ENCODE peak calls at places on chromosome 17, in eight cellular contexts. One of them, this sample, is unnamed.

GRCh38 chr17:80738987-80739730 is 194.5 kb downstream of the RPTOR start:
- DNase-seq in A549: no peak
- DNase-seq in AG09309: no peak
- DNase-seq in iPS-NIHi11: no peak
- DNase-seq in effector memory CD8-positive, alpha-beta T cell: no peak
- DNase-seq in CD4-positive, CD25-positive, alpha-beta regulatory T cell: no peak
- DNase-seq in substantia nigra: no peak
- DNase-seq in activated T-cell treated with anti-CD3 and anti-CD28 coated beads, Interleukin-2, amount 50 U/mL, for 4 hours: no peak
- DNase-seq in this sample: no peak

GRCh38 chr17:71184716-71185115 is 936.1 kb upstream of the SOX9 start:
- DNase-seq in CD4-positive, CD25-positive, alpha-beta regulatory T cell: no peak
- DNase-seq in activated T-cell treated with anti-CD3 and anti-CD28 coated beads, Interleukin-2, amount 50 U/mL, for 4 hours: no peak
- DNase-seq in substantia nigra: no peak
- DNase-seq in effector memory CD8-positive, alpha-beta T cell: no peak
- DNase-seq in AG09309: no peak
- DNase-seq in iPS-NIHi11: no peak
- DNase-seq in A549: no peak
- DNase-seq in this sample: no peak

GRCh38 chr17:73500414-73500999 is 143.7 kb downstream of the SDK2 start:
- DNase-seq in substantia nigra: no peak
- DNase-seq in A549: no peak
- DNase-seq in activated T-cell treated with anti-CD3 and anti-CD28 coated beads, Interleukin-2, amount 50 U/mL, for 4 hours: no peak
- DNase-seq in AG09309: no peak
- DNase-seq in iPS-NIHi11: no peak
- DNase-seq in effector memory CD8-positive, alpha-beta T cell: no peak
- DNase-seq in CD4-positive, CD25-positive, alpha-beta regulatory T cell: no peak
- DNase-seq in this sample: no peak

GRCh38 chr17:61209524-61209923 is 190.1 kb upstream of the TBX2 start:
- DNase-seq in A549: no peak
- DNase-seq in AG09309: no peak
- DNase-seq in CD4-positive, CD25-positive, alpha-beta regulatory T cell: no peak
- DNase-seq in iPS-NIHi11: no peak
- DNase-seq in activated T-cell treated with anti-CD3 and anti-CD28 coated beads, Interleukin-2, amount 50 U/mL, for 4 hours: no peak
- DNase-seq in effector memory CD8-positive, alpha-beta T cell: no peak
- DNase-seq in substantia nigra: peak; percentile 12
- DNase-seq in this sample: peak; percentile 80

GRCh38 chr17:11557727-11558452 is 40.4 kb upstream of the DNAH9 start:
- DNase-seq in A549: no peak
- DNase-seq in substantia nigra: no peak
- DNase-seq in effector memory CD8-positive, alpha-beta T cell: no peak
- DNase-seq in activated T-cell treated with anti-CD3 and anti-CD28 coated beads, Interleukin-2, amount 50 U/mL, for 4 hours: no peak
- DNase-seq in AG09309: no peak
- DNase-seq in CD4-positive, CD25-positive, alpha-beta regulatory T cell: no peak
- DNase-seq in iPS-NIHi11: no peak
- DNase-seq in this sample: no peak

GRCh38 chr17:77345260-77345910 is 204.6 kb downstream of the SEC14L1 start:
- DNase-seq in A549: no peak
- DNase-seq in effector memory CD8-positive, alpha-beta T cell: no peak
- DNase-seq in CD4-positive, CD25-positive, alpha-beta regulatory T cell: no peak
- DNase-seq in substantia nigra: no peak
- DNase-seq in iPS-NIHi11: no peak
- DNase-seq in activated T-cell treated with anti-CD3 and anti-CD28 coated beads, Interleukin-2, amount 50 U/mL, for 4 hours: no peak
- DNase-seq in AG09309: no peak
- DNase-seq in this sample: no peak

GRCh38 chr17:68329331-68329730 is 38.0 kb downstream of the ARSG start:
- DNase-seq in A549: no peak
- DNase-seq in AG09309: no peak
- DNase-seq in substantia nigra: no peak
- DNase-seq in effector memory CD8-positive, alpha-beta T cell: no peak
- DNase-seq in iPS-NIHi11: no peak
- DNase-seq in CD4-positive, CD25-positive, alpha-beta regulatory T cell: no peak
- DNase-seq in activated T-cell treated with anti-CD3 and anti-CD28 coated beads, Interleukin-2, amount 50 U/mL, for 4 hours: no peak
- DNase-seq in this sample: no peak

GRCh38 chr17:42361781-42362186 is 26.5 kb downstream of the STAT3 start:
- DNase-seq in A549: no peak
- DNase-seq in effector memory CD8-positive, alpha-beta T cell: peak; percentile 12
- DNase-seq in AG09309: no peak
- DNase-seq in substantia nigra: no peak
- DNase-seq in activated T-cell treated with anti-CD3 and anti-CD28 coated beads, Interleukin-2, amount 50 U/mL, for 4 hours: peak; percentile 55
- DNase-seq in CD4-positive, CD25-positive, alpha-beta regulatory T cell: no peak
- DNase-seq in iPS-NIHi11: no peak
- DNase-seq in this sample: no peak

GRCh38 chr17:610285-610684 is 104.4 kb downstream of the VPS53 start:
- DNase-seq in CD4-positive, CD25-positive, alpha-beta regulatory T cell: no peak
- DNase-seq in AG09309: no peak
- DNase-seq in effector memory CD8-positive, alpha-beta T cell: no peak
- DNase-seq in activated T-cell treated with anti-CD3 and anti-CD28 coated beads, Interleukin-2, amount 50 U/mL, for 4 hours: no peak
- DNase-seq in iPS-NIHi11: no peak
- DNase-seq in A549: no peak
- DNase-seq in substantia nigra: no peak
- DNase-seq in this sample: no peak

GRCh38 chr17:7043544-7044268 is at the start of gene SLC16A11:
- DNase-seq in effector memory CD8-positive, alpha-beta T cell: peak; percentile 7
- DNase-seq in activated T-cell treated with anti-CD3 and anti-CD28 coated beads, Interleukin-2, amount 50 U/mL, for 4 hours: peak; percentile 14
- DNase-seq in CD4-positive, CD25-positive, alpha-beta regulatory T cell: no peak
- DNase-seq in iPS-NIHi11: peak; percentile 52
- DNase-seq in substantia nigra: no peak
- DNase-seq in A549: no peak
- DNase-seq in AG09309: no peak
- DNase-seq in this sample: no peak

GRCh38 chr17:30433514-30433913 is 43.7 kb upstream of the GOSR1 start:
- DNase-seq in A549: peak; percentile 20
- DNase-seq in AG09309: peak; percentile 40
- DNase-seq in CD4-positive, CD25-positive, alpha-beta regulatory T cell: no peak
- DNase-seq in activated T-cell treated with anti-CD3 and anti-CD28 coated beads, Interleukin-2, amount 50 U/mL, for 4 hours: no peak
- DNase-seq in substantia nigra: no peak
- DNase-seq in iPS-NIHi11: peak; percentile 10
- DNase-seq in effector memory CD8-positive, alpha-beta T cell: no peak
- DNase-seq in this sample: no peak

GRCh38 chr17:40511667-40512221 is 10.3 kb upstream of the TNS4 start:
- DNase-seq in iPS-NIHi11: no peak
- DNase-seq in CD4-positive, CD25-positive, alpha-beta regulatory T cell: no peak
- DNase-seq in activated T-cell treated with anti-CD3 and anti-CD28 coated beads, Interleukin-2, amount 50 U/mL, for 4 hours: no peak
- DNase-seq in A549: no peak
- DNase-seq in effector memory CD8-positive, alpha-beta T cell: no peak
- DNase-seq in substantia nigra: no peak
- DNase-seq in AG09309: no peak
- DNase-seq in this sample: no peak

GRCh38 chr17:50532452-50533024 is at the start of gene EPN3:
- DNase-seq in effector memory CD8-positive, alpha-beta T cell: no peak
- DNase-seq in A549: no peak
- DNase-seq in iPS-NIHi11: peak; percentile 78
- DNase-seq in AG09309: no peak
- DNase-seq in substantia nigra: no peak
- DNase-seq in CD4-positive, CD25-positive, alpha-beta regulatory T cell: no peak
- DNase-seq in activated T-cell treated with anti-CD3 and anti-CD28 coated beads, Interleukin-2, amount 50 U/mL, for 4 hours: no peak
- DNase-seq in this sample: no peak

GRCh38 chr17:17935321-17936271 is 36.6 kb downstream of the TOM1L2 start:
- DNase-seq in activated T-cell treated with anti-CD3 and anti-CD28 coated beads, Interleukin-2, amount 50 U/mL, for 4 hours: no peak
- DNase-seq in A549: peak; percentile 34
- DNase-seq in CD4-positive, CD25-positive, alpha-beta regulatory T cell: no peak
- DNase-seq in iPS-NIHi11: no peak
- DNase-seq in substantia nigra: no peak
- DNase-seq in effector memory CD8-positive, alpha-beta T cell: no peak
- DNase-seq in AG09309: peak; percentile 84
- DNase-seq in this sample: no peak

GRCh38 chr17:50187741-50188520 is 13.5 kb downstream of the COL1A1 start:
- DNase-seq in A549: no peak
- DNase-seq in substantia nigra: no peak
- DNase-seq in activated T-cell treated with anti-CD3 and anti-CD28 coated beads, Interleukin-2, amount 50 U/mL, for 4 hours: no peak
- DNase-seq in effector memory CD8-positive, alpha-beta T cell: no peak
- DNase-seq in CD4-positive, CD25-positive, alpha-beta regulatory T cell: no peak
- DNase-seq in AG09309: no peak
- DNase-seq in iPS-NIHi11: no peak
- DNase-seq in this sample: no peak

GRCh38 chr17:6461246-6461645 is 17.0 kb downstream of the PIMREG start:
- DNase-seq in iPS-NIHi11: no peak
- DNase-seq in effector memory CD8-positive, alpha-beta T cell: no peak
- DNase-seq in activated T-cell treated with anti-CD3 and anti-CD28 coated beads, Interleukin-2, amount 50 U/mL, for 4 hours: no peak
- DNase-seq in CD4-positive, CD25-positive, alpha-beta regulatory T cell: no peak
- DNase-seq in substantia nigra: no peak
- DNase-seq in AG09309: no peak
- DNase-seq in A549: no peak
- DNase-seq in this sample: no peak

GRCh38 chr17:77828749-77829539 is 129.6 kb upstream of the TNRC6C start:
- DNase-seq in effector memory CD8-positive, alpha-beta T cell: no peak
- DNase-seq in substantia nigra: no peak
- DNase-seq in activated T-cell treated with anti-CD3 and anti-CD28 coated beads, Interleukin-2, amount 50 U/mL, for 4 hours: no peak
- DNase-seq in AG09309: no peak
- DNase-seq in CD4-positive, CD25-positive, alpha-beta regulatory T cell: no peak
- DNase-seq in A549: no peak
- DNase-seq in iPS-NIHi11: no peak
- DNase-seq in this sample: no peak

GRCh38 chr17:19274893-19275292 is 37.7 kb downstream of the EPN2 start:
- DNase-seq in CD4-positive, CD25-positive, alpha-beta regulatory T cell: no peak
- DNase-seq in A549: no peak
- DNase-seq in iPS-NIHi11: no peak
- DNase-seq in activated T-cell treated with anti-CD3 and anti-CD28 coated beads, Interleukin-2, amount 50 U/mL, for 4 hours: no peak
- DNase-seq in effector memory CD8-positive, alpha-beta T cell: no peak
- DNase-seq in AG09309: no peak
- DNase-seq in substantia nigra: no peak
- DNase-seq in this sample: no peak

GRCh38 chr17:32498362-32498761 is 11.6 kb downstream of the CDK5R1 start:
- DNase-seq in A549: no peak
- DNase-seq in activated T-cell treated with anti-CD3 and anti-CD28 coated beads, Interleukin-2, amount 50 U/mL, for 4 hours: no peak
- DNase-seq in iPS-NIHi11: peak; percentile 74
- DNase-seq in effector memory CD8-positive, alpha-beta T cell: no peak
- DNase-seq in substantia nigra: no peak
- DNase-seq in CD4-positive, CD25-positive, alpha-beta regulatory T cell: no peak
- DNase-seq in AG09309: no peak
- DNase-seq in this sample: no peak

GRCh38 chr17:61047517-61047916 is 352.1 kb upstream of the TBX2 start:
- DNase-seq in AG09309: no peak
- DNase-seq in activated T-cell treated with anti-CD3 and anti-CD28 coated beads, Interleukin-2, amount 50 U/mL, for 4 hours: no peak
- DNase-seq in substantia nigra: no peak
- DNase-seq in A549: no peak
- DNase-seq in iPS-NIHi11: no peak
- DNase-seq in effector memory CD8-positive, alpha-beta T cell: no peak
- DNase-seq in CD4-positive, CD25-positive, alpha-beta regulatory T cell: no peak
- DNase-seq in this sample: no peak

GRCh38 chr17:76405607-76405966 is 21.2 kb downstream of the SPHK1 start:
- DNase-seq in effector memory CD8-positive, alpha-beta T cell: no peak
- DNase-seq in iPS-NIHi11: no peak
- DNase-seq in A549: no peak
- DNase-seq in CD4-positive, CD25-positive, alpha-beta regulatory T cell: no peak
- DNase-seq in substantia nigra: no peak
- DNase-seq in activated T-cell treated with anti-CD3 and anti-CD28 coated beads, Interleukin-2, amount 50 U/mL, for 4 hours: no peak
- DNase-seq in AG09309: no peak
- DNase-seq in this sample: no peak

GRCh38 chr17:74037320-74037719 is 166.2 kb upstream of the RPL38 start:
- DNase-seq in A549: no peak
- DNase-seq in iPS-NIHi11: no peak
- DNase-seq in effector memory CD8-positive, alpha-beta T cell: no peak
- DNase-seq in activated T-cell treated with anti-CD3 and anti-CD28 coated beads, Interleukin-2, amount 50 U/mL, for 4 hours: no peak
- DNase-seq in AG09309: no peak
- DNase-seq in substantia nigra: no peak
- DNase-seq in CD4-positive, CD25-positive, alpha-beta regulatory T cell: no peak
- DNase-seq in this sample: no peak

GRCh38 chr17:28716740-28717577 is 709 bp downstream of the RAB34 start:
- DNase-seq in CD4-positive, CD25-positive, alpha-beta regulatory T cell: no peak
- DNase-seq in substantia nigra: no peak
- DNase-seq in A549: no peak
- DNase-seq in activated T-cell treated with anti-CD3 and anti-CD28 coated beads, Interleukin-2, amount 50 U/mL, for 4 hours: no peak
- DNase-seq in AG09309: no peak
- DNase-seq in iPS-NIHi11: no peak
- DNase-seq in effector memory CD8-positive, alpha-beta T cell: no peak
- DNase-seq in this sample: no peak

GRCh38 chr17:50396261-50397110 is 837 bp downstream of the LRRC59 start:
- DNase-seq in effector memory CD8-positive, alpha-beta T cell: peak; percentile 9
- DNase-seq in substantia nigra: no peak
- DNase-seq in AG09309: peak; percentile 17
- DNase-seq in CD4-positive, CD25-positive, alpha-beta regulatory T cell: no peak
- DNase-seq in activated T-cell treated with anti-CD3 and anti-CD28 coated beads, Interleukin-2, amount 50 U/mL, for 4 hours: peak; percentile 13
- DNase-seq in iPS-NIHi11: peak; percentile 20
- DNase-seq in A549: peak; percentile 58
- DNase-seq in this sample: no peak

GRCh38 chr17:59616253-59616920 is 3.3 kb upstream of the CLTC start:
- DNase-seq in activated T-cell treated with anti-CD3 and anti-CD28 coated beads, Interleukin-2, amount 50 U/mL, for 4 hours: no peak
- DNase-seq in A549: no peak
- DNase-seq in CD4-positive, CD25-positive, alpha-beta regulatory T cell: no peak
- DNase-seq in iPS-NIHi11: no peak
- DNase-seq in substantia nigra: no peak
- DNase-seq in AG09309: no peak
- DNase-seq in effector memory CD8-positive, alpha-beta T cell: no peak
- DNase-seq in this sample: no peak

GRCh38 chr17:43713494-43714162 is 45.0 kb downstream of the SOST start:
- DNase-seq in iPS-NIHi11: peak; percentile 77
- DNase-seq in A549: peak; percentile 76
- DNase-seq in CD4-positive, CD25-positive, alpha-beta regulatory T cell: no peak
- DNase-seq in AG09309: no peak
- DNase-seq in activated T-cell treated with anti-CD3 and anti-CD28 coated beads, Interleukin-2, amount 50 U/mL, for 4 hours: no peak
- DNase-seq in substantia nigra: no peak
- DNase-seq in effector memory CD8-positive, alpha-beta T cell: no peak
- DNase-seq in this sample: no peak

GRCh38 chr17:29014716-29015115 is 8.9 kb upstream of the SEZ6 start:
- DNase-seq in AG09309: no peak
- DNase-seq in CD4-positive, CD25-positive, alpha-beta regulatory T cell: no peak
- DNase-seq in effector memory CD8-positive, alpha-beta T cell: no peak
- DNase-seq in iPS-NIHi11: no peak
- DNase-seq in substantia nigra: no peak
- DNase-seq in A549: no peak
- DNase-seq in activated T-cell treated with anti-CD3 and anti-CD28 coated beads, Interleukin-2, amount 50 U/mL, for 4 hours: no peak
- DNase-seq in this sample: no peak

GRCh38 chr17:19482571-19482970 is 51.1 kb upstream of the SLC47A1 start:
- DNase-seq in A549: no peak
- DNase-seq in activated T-cell treated with anti-CD3 and anti-CD28 coated beads, Interleukin-2, amount 50 U/mL, for 4 hours: no peak
- DNase-seq in substantia nigra: no peak
- DNase-seq in iPS-NIHi11: no peak
- DNase-seq in effector memory CD8-positive, alpha-beta T cell: no peak
- DNase-seq in AG09309: no peak
- DNase-seq in CD4-positive, CD25-positive, alpha-beta regulatory T cell: no peak
- DNase-seq in this sample: no peak

GRCh38 chr17:78617371-78618061 is 40.3 kb upstream of the DNAH17 start:
- DNase-seq in iPS-NIHi11: no peak
- DNase-seq in CD4-positive, CD25-positive, alpha-beta regulatory T cell: no peak
- DNase-seq in A549: no peak
- DNase-seq in activated T-cell treated with anti-CD3 and anti-CD28 coated beads, Interleukin-2, amount 50 U/mL, for 4 hours: no peak
- DNase-seq in substantia nigra: no peak
- DNase-seq in AG09309: no peak
- DNase-seq in effector memory CD8-positive, alpha-beta T cell: no peak
- DNase-seq in this sample: no peak

GRCh38 chr17:4893721-4894560 is 5.4 kb upstream of the C17orf107 start:
- DNase-seq in AG09309: no peak
- DNase-seq in A549: no peak
- DNase-seq in substantia nigra: no peak
- DNase-seq in iPS-NIHi11: peak; percentile 3
- DNase-seq in activated T-cell treated with anti-CD3 and anti-CD28 coated beads, Interleukin-2, amount 50 U/mL, for 4 hours: no peak
- DNase-seq in effector memory CD8-positive, alpha-beta T cell: no peak
- DNase-seq in CD4-positive, CD25-positive, alpha-beta regulatory T cell: no peak
- DNase-seq in this sample: no peak

GRCh38 chr17:65489413-65490170 is 71.9 kb downstream of the AXIN2 start:
- DNase-seq in iPS-NIHi11: no peak
- DNase-seq in AG09309: no peak
- DNase-seq in effector memory CD8-positive, alpha-beta T cell: no peak
- DNase-seq in A549: no peak
- DNase-seq in activated T-cell treated with anti-CD3 and anti-CD28 coated beads, Interleukin-2, amount 50 U/mL, for 4 hours: no peak
- DNase-seq in substantia nigra: no peak
- DNase-seq in CD4-positive, CD25-positive, alpha-beta regulatory T cell: no peak
- DNase-seq in this sample: no peak

GRCh38 chr17:19958023-19958422 is 19.6 kb downstream of the AKAP10 start:
- DNase-seq in A549: peak; percentile 76
- DNase-seq in substantia nigra: no peak
- DNase-seq in activated T-cell treated with anti-CD3 and anti-CD28 coated beads, Interleukin-2, amount 50 U/mL, for 4 hours: no peak
- DNase-seq in CD4-positive, CD25-positive, alpha-beta regulatory T cell: no peak
- DNase-seq in iPS-NIHi11: peak; percentile 58
- DNase-seq in AG09309: peak; percentile 82
- DNase-seq in effector memory CD8-positive, alpha-beta T cell: no peak
- DNase-seq in this sample: no peak

GRCh38 chr17:7410634-7411426 is 3.2 kb downstream of the NLGN2 start:
- DNase-seq in A549: no peak
- DNase-seq in AG09309: no peak
- DNase-seq in CD4-positive, CD25-positive, alpha-beta regulatory T cell: no peak
- DNase-seq in iPS-NIHi11: no peak
- DNase-seq in substantia nigra: no peak
- DNase-seq in effector memory CD8-positive, alpha-beta T cell: no peak
- DNase-seq in activated T-cell treated with anti-CD3 and anti-CD28 coated beads, Interleukin-2, amount 50 U/mL, for 4 hours: no peak
- DNase-seq in this sample: no peak